ENCODE peak calls at places on chromosomes 2 and 18, in ten cellular contexts. H is effector memory CD4-positive, alpha-beta T cell; Y is fibroblast of lung; M is heart right ventricle; V is sigmoid colon; Z is tibial artery; C is H1; P is AG04450; U is colonic mucosa; S is BJ. I is an unnamed sample. For H3K27me3, the result is how much of the 10 kb centered on the place peaks cover.

GRCh38 chr2:222969491-222969890 is 82.5 kb upstream of the KCNE4 start:
- DNase-seq in V (no peak), Z (no peak), C (no peak), H (no peak), Y (peak), U (no peak), S (no peak), P (no peak), M (no peak), I (no peak)

GRCh38 chr2:59756145-59756544 is 797.3 kb downstream of the BCL11A start:
- DNase-seq in P (no peak), Z (no peak), S (no peak), V (no peak), C (no peak), Y (no peak), H (no peak), M (no peak), U (no peak), I (no peak)

GRCh38 chr2:163207706-163208370 is 369.3 kb upstream of the KCNH7 start:
- DNase-seq in Z (no peak), U (no peak), Y (no peak), H (no peak), P (no peak), V (no peak), S (no peak), C (no peak), M (no peak), I (no peak)

GRCh38 chr2:43759195-43759594 is 14.6 kb upstream of the DYNC2LI1 start:
- DNase-seq in Y (peak), H (no peak), V (no peak), U (no peak), C (no peak), P (no peak), Z (no peak), M (no peak), S (peak), I (no peak)

GRCh38 chr2:229777716-229778115 is 63.4 kb upstream of the DNER start:
- DNase-seq in V (no peak), M (no peak), U (no peak), Y (no peak), C (no peak), P (no peak), Z (no peak), H (no peak), S (no peak), I (no peak)

GRCh38 chr2:47299555-47299954 is 103.4 kb upstream of the MSH2 start:
- DNase-seq in U (no peak), S (peak), Y (peak), M (no peak), H (no peak), C (no peak), P (peak), Z (no peak), V (no peak), I (peak)

GRCh38 chr18:37964885-37965571 is 399.4 kb upstream of the CELF4 start:
- DNase-seq in P (no peak), C (no peak), Z (no peak), V (no peak), H (no peak), M (no peak), Y (no peak), S (no peak), U (no peak), I (no peak)

GRCh38 chr18:685438-685837 is 27.0 kb downstream of the ENOSF1 start:
- DNase-seq in Y (no peak), Z (no peak), C (no peak), M (no peak), U (no peak), P (no peak), H (no peak), V (no peak), S (no peak), I (no peak)

GRCh38 chr2:29072971-29073725 is 1.2 kb downstream of the PCARE start:
- DNase-seq in Y (no peak), S (no peak), U (no peak), Z (no peak), V (no peak), H (no peak), P (no peak), M (no peak), C (peak), I (no peak)

GRCh38 chr2:10162586-10163497 is 40.3 kb downstream of the RRM2 start:
- DNase-seq in H (no peak), U (no peak), M (no peak), C (no peak), S (no peak), Y (no peak), Z (no peak), P (no peak), V (no peak), I (no peak)

GRCh38 chr2:46416739-46417403 is 62.5 kb upstream of the TMEM247 start:
- DNase-seq in M (no peak), P (no peak), V (no peak), C (no peak), U (no peak), H (no peak), S (no peak), Y (peak), Z (no peak), I (no peak)

GRCh38 chr2:3682811-3683210 is 20.6 kb upstream of the DCDC2C start:
- DNase-seq in Y (no peak), P (no peak), C (no peak), S (no peak), Z (no peak), H (no peak), V (no peak), U (no peak), M (no peak), I (no peak)

GRCh38 chr2:121237980-121238665 is 46.9 kb downstream of the TFCP2L1 start:
- DNase-seq in Y (no peak), S (no peak), C (no peak), V (no peak), H (no peak), P (no peak), U (no peak), Z (peak), M (no peak), I (peak)

GRCh38 chr2:197286805-197287595 is 23.6 kb downstream of the ANKRD44 start:
- DNase-seq in H (peak), P (peak), C (no peak), U (peak), S (peak), Y (peak), M (no peak), Z (no peak), V (peak), I (no peak)

GRCh38 chr2:187819624-187820023 is 265.4 kb upstream of the TFPI start:
- DNase-seq in P (no peak), C (no peak), M (no peak), V (no peak), Z (no peak), Y (no peak), H (no peak), U (no peak), S (no peak), I (no peak)

GRCh38 chr2:63058149-63058741 is 7.6 kb downstream of the OTX1 start:
- DNase-seq in V (no peak), S (no peak), C (peak), Y (peak), U (no peak), M (no peak), H (no peak), P (no peak), Z (no peak), I (peak)

GRCh38 chr2:106708189-106708588 is 177.8 kb downstream of the ST6GAL2 start:
- DNase-seq in U (no peak), P (no peak), Y (no peak), H (no peak), S (no peak), C (no peak), M (no peak), Z (no peak), V (no peak), I (peak)

GRCh38 chr2:189379287-189379630 is 62.0 kb upstream of the WDR75 start:
- DNase-seq in V (no peak), H (no peak), Y (peak), Z (no peak), P (no peak), C (no peak), M (no peak), U (no peak), S (peak), I (no peak)

GRCh38 chr2:240640939-240641338 is 15.7 kb downstream of the GPR35 start:
- DNase-seq in U (peak), C (peak), M (no peak), Z (peak), V (peak), S (no peak), H (no peak), P (no peak), Y (peak), I (peak)

GRCh38 chr2:204187513-204188088 is 251.0 kb downstream of the ICOS start:
- DNase-seq in Y (no peak), P (no peak), V (no peak), H (no peak), S (no peak), U (no peak), M (no peak), Z (no peak), C (no peak), I (no peak)

GRCh38 chr18:58493516-58494253 is 135.2 kb downstream of the ALPK2 start:
- DNase-seq in C (peak), V (peak), U (peak), S (peak), Z (peak), H (peak), Y (peak), P (peak), M (peak), I (peak)

GRCh38 chr2:226903179-226903578 is 67.3 kb downstream of the RHBDD1 start:
- DNase-seq in P (peak), H (no peak), V (no peak), U (no peak), C (no peak), S (no peak), Z (no peak), Y (peak), M (no peak), I (no peak)

GRCh38 chr2:178296394-178297090 is 102.2 kb downstream of the OSBPL6 start:
- DNase-seq in P (no peak), S (no peak), Z (no peak), U (no peak), H (no peak), V (no peak), C (no peak), Y (no peak), M (no peak), I (peak)

GRCh38 chr2:239297142-239298125 is 103.4 kb downstream of the HDAC4 start:
- DNase-seq in S (no peak), Y (no peak), V (peak), H (no peak), Z (peak), U (no peak), C (no peak), P (no peak), M (no peak), I (peak)

GRCh38 chr18:59123588-59124369 is 15.9 kb upstream of the SEC11C start:
- DNase-seq in V (no peak), U (no peak), Y (peak), P (peak), H (no peak), S (peak), M (no peak), C (no peak), Z (no peak), I (no peak)

GRCh38 chr2:149068225-149068995 is 29.9 kb downstream of the LYPD6B start:
- DNase-seq in C (no peak), S (no peak), P (no peak), H (no peak), M (no peak), U (no peak), V (no peak), Z (no peak), Y (no peak), I (no peak)

GRCh38 chr18:62672600-62672999 is 42.7 kb upstream of the PHLPP1 start:
- DNase-seq in P (no peak), S (no peak), M (no peak), V (no peak), Y (no peak), H (no peak), Z (no peak), C (no peak), U (no peak), I (no peak)

GRCh38 chr2:136255648-136256461 is 137.9 kb upstream of the CXCR4 start:
- DNase-seq in S (no peak), Z (no peak), H (no peak), C (no peak), Y (no peak), M (no peak), V (no peak), P (no peak), U (no peak), I (no peak)

DNA sequence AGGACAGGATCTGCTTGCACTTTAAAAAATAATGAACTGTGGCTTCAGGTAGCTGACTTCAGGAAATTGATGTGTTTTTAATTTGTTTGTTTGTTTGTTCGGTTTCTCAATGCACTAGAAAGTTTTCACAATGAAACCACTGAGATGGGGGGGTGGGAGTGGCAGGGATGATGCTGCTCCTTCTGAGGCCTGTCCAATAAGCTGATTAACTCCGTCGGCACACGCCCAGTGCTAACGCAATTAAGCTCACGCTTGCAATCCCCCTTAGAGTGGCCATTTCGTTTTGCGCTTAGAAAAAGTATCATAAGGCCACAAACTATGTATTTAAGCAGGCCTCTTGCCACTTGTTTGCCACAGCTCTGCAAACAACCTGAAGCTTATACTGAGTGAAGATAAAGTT is 12.5 kb upstream of the GPR39 start:
- DNase-seq in C (no peak), V (no peak), M (no peak), P (no peak), S (no peak), Y (no peak), H (no peak), Z (no peak), U (no peak), I (no peak)
- H3K27me3 ChIP-seq in C (under half), V (under half), M (under half), P (under half), S (under half), Y (under half), H (under half), Z (under half), U (under half), I (under half)

GRCh38 chr2:44953686-44953976 is 12.1 kb downstream of the SIX3 start:
- DNase-seq in P (no peak), V (no peak), Z (no peak), H (no peak), Y (no peak), U (no peak), M (no peak), S (no peak), C (no peak), I (peak)
- H3K27me3 ChIP-seq in P (half or more), V (half or more), Z (half or more), H (under half), Y (half or more), U (half or more), M (half or more), S (half or more), C (half or more), I (under half)

GRCh38 chr18:13268035-13268700 is 49.6 kb downstream of the LDLRAD4 start:
- DNase-seq in U (no peak), S (no peak), V (peak), P (no peak), Y (peak), M (no peak), Z (no peak), H (no peak), C (no peak), I (no peak)
- H3K27me3 ChIP-seq in U (under half), S (under half), V (under half), P (under half), Y (under half), M (under half), Z (under half), H (under half), C (under half), I (under half)

DNA sequence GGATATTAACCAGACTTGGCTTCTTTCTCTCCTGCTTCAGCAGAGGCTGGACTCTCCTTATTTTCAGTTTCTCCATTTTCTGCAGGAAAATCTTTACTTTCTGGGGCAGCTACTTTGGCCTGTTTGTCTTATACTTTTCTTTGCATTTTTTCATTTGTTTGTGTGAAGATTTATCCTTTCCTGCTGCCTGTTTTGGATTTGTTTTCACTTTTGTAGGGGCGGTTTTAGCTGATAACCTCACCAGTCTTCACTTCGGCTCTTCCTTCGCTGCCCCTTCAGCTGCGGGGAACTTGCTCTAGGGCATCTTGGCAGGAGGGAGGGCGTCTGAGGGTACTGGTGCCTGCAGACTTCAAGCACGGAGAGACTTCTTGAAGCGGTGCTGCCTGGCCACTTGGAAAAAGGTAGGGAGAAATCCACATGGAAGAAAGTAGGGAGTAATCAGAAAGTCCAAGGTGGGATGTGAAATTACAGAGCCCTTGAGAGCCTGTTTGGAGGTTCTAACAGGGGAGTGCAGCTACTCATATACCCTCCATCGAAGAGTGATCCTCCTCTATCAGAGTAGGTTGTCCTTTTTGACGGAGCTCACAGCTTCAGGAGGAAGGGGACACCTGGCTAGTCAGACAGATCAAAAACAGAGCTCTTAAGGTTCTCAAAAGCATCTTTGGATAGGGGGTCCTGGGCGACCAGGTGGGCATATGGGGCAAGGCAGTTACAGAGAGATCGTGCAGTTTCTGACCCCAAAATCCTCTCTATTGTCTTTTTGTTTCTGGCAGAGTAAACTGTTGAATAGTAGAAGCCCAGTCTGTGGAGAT is 14.6 kb upstream of the ZDBF2 start:
- DNase-seq in U (no peak), P (no peak), C (no peak), M (no peak), H (no peak), V (no peak), Y (no peak), S (no peak), Z (no peak), I (no peak)
- H3K27me3 ChIP-seq in U (half or more), P (half or more), C (half or more), M (half or more), H (under half), V (under half), Y (under half), S (under half), Z (half or more), I (half or more)

DNA sequence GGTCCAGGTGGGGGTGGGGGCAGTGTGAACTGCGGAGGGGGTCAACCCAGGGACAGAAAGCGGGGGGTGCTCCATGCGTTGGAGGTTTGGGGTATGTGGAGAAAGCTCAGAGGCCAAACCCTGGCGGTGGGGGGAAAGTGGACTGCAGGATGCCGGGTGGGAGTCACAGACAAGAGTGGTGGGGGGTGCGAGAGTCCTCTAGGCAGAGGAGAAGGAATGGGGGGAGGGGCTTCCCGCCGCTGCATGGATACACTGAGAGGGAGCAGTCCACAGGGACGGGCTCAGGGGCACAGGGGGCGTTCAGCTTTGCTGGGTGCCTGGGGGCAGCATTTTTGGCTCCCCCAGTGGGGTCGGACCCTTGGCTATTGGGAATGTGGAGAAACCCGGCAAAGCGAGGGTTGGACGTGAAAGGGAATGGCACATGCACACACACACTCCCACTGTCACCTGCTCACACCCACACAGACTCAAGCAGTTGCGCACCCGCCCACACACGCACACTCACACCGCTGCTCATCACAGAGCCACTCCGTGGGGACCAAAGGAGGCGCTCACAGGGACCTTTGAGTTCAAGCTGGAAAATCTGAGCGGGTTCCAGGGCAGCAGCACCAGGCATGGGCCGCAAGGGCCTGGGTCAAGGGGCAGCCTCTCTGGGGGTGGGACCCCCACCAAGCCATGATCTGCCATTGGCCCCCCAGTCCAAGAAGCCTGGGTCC is 7.7 kb downstream of the GBX2 start:
- DNase-seq in P (no peak), V (peak), U (no peak), H (no peak), Y (no peak), M (no peak), S (no peak), Z (no peak), C (peak), I (no peak)
- H3K27me3 ChIP-seq in P (half or more), V (half or more), U (half or more), H (under half), Y (under half), M (half or more), S (under half), Z (half or more), C (half or more), I (under half)

DNA sequence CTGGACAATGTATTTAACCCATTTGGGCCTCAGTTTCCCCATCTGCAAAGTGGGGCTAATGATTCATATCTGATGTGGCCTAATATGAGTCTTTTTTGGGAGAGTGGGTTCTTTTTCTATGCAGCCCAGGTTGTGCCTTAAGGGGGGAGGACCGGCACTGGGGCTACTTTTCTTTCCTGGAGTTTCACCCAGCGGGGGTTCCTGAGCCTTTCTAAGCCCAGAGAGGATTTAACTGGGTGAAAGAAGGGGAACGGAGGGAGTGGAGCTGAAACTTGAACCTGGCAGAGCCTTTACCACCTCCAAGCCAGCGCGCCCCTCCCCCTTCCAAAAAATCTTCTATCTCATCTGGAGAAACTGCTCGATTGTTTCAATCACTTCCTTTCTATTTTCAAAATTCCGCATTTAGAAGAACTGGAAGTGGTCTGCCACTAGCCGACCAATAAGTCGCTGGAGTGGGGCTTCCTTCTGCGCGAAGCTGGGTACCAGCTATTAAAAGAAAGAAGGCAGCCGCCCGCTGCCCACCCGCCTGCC is 205.0 kb upstream of the SMAD2 start:
- DNase-seq in M (no peak), U (peak), Z (peak), Y (no peak), S (no peak), C (no peak), P (no peak), H (no peak), V (no peak), I (no peak)
- H3K27me3 ChIP-seq in M (under half), U (under half), Z (under half), Y (under half), S (under half), C (under half), P (half or more), H (under half), V (under half), I (under half)

DNA sequence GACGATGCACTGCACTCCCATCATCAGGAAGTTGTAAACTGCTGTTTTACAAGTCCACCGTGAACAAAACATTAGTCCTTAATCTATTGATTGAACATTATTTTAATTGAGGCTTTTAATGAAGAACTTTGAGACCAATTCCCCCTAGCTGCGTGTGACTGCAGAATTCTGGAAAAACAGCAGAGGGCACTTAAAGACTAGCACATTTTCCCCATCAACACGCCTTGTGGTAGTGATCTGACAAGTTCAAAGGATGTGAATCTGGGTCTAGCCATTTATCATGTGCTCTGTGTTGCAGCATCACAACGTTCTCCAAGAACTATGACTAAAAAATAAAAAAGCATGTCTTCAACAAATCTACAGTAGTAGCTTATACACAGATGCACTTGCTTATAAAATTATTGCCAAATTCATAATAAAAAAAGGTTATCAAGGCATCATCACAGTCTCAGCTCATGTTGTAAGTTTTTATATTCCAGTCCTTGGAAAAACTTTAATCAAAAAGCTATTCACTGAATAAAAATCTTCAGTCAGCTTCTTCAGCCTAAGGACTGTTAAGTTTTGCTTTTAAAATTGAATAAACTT is 35.8 kb downstream of the SKOR2 start:
- DNase-seq in Z (no peak), U (no peak), P (peak), Y (peak), H (no peak), V (no peak), S (peak), M (no peak), C (no peak), I (no peak)
- H3K27me3 ChIP-seq in Z (under half), U (under half), P (under half), Y (under half), H (under half), V (under half), S (under half), M (half or more), C (under half), I (under half)

I was measured in psoas muscle.